ENCODE peak calls at places on chromosomes 4 and X, in six cellular contexts. P is mesendoderm, L is neuronal stem cell, T is H1, E is mesenchymal stem cell, U is trophoblast cell. N is an unnamed sample.

GRCh38 chr4:2942037-2942531 is 21.1 kb downstream of the NOP14 start:
- DNase-seq in U (no peak), P (no peak), T (no peak), E (no peak), L (no peak), N (no peak)

GRCh38 chr4:8394125-8394524 is 46.4 kb downstream of the ACOX3 start:
- DNase-seq in E (no peak), P (no peak), T (no peak), U (no peak), L (peak), N (peak)

GRCh38 chr4:173528378-173529321 is 1.4 kb downstream of the HAND2 start:
- DNase-seq in T (no peak), L (peak), E (peak), U (no peak), P (peak), N (no peak)

GRCh38 chrX:9534686-9535085 is 69.8 kb downstream of the TBL1X start:
- DNase-seq in P (no peak), E (peak), L (no peak), U (no peak), T (no peak), N (peak)

GRCh38 chr4:88143504-88143903 is 14.9 kb downstream of the ABCG2 start:
- DNase-seq in T (no peak), P (peak), U (peak), L (no peak), E (peak), N (peak)

GRCh38 chrX:133350751-133351150 is 64.5 kb downstream of the GPC4 start:
- DNase-seq in U (no peak), T (no peak), L (no peak), P (no peak), E (peak), N (no peak)

GRCh38 chr4:128850252-128850651 is 40.8 kb downstream of the JADE1 start:
- DNase-seq in P (no peak), T (no peak), E (no peak), L (no peak), U (no peak), N (no peak)

GRCh38 chr4:75710246-75710645 is 14.1 kb upstream of the USO1 start:
- DNase-seq in P (no peak), E (peak), U (no peak), L (no peak), T (no peak), N (no peak)

GRCh38 chr4:73528171-73528570 is 46.6 kb downstream of the AFM start:
- DNase-seq in L (no peak), E (no peak), P (no peak), U (peak), T (no peak), N (no peak)

GRCh38 chr4:94826206-94826605 is 68.5 kb downstream of the BMPR1B start:
- DNase-seq in T (no peak), L (no peak), E (no peak), U (no peak), P (no peak), N (no peak)

GRCh38 chr4:110231869-110232268 is 33.5 kb upstream of the ELOVL6 start:
- DNase-seq in P (no peak), U (no peak), L (no peak), T (no peak), E (no peak), N (no peak)

GRCh38 chr4:152265149-152265621 is 270.7 kb downstream of the FBXW7 start:
- DNase-seq in L (no peak), T (no peak), U (peak), E (peak), P (no peak), N (peak)

GRCh38 chr4:2817701-2818350 is 24.9 kb downstream of the SH3BP2 start:
- DNase-seq in L (no peak), E (no peak), U (peak), P (peak), T (no peak), N (no peak)

GRCh38 chr4:148017801-148018200 is 285.9 kb downstream of the ARHGAP10 start:
- DNase-seq in L (no peak), U (no peak), E (no peak), T (no peak), P (peak), N (no peak)

GRCh38 chr4:55080174-55080865 is 45.1 kb downstream of the KDR start:
- DNase-seq in L (no peak), E (no peak), P (peak), U (no peak), T (no peak), N (no peak)

GRCh38 chr4:3227878-3228675 is 20.9 kb upstream of the MSANTD1 start:
- DNase-seq in L (no peak), E (no peak), T (no peak), P (no peak), U (no peak), N (peak)

GRCh38 chr4:84412062-84412461 is 87.0 kb downstream of the NKX6-1 start:
- DNase-seq in E (no peak), U (no peak), P (no peak), L (no peak), T (no peak), N (no peak)

GRCh38 chr4:650951-651883 is 22.9 kb downstream of the ATP5ME start:
- DNase-seq in E (no peak), P (no peak), U (no peak), L (no peak), T (no peak), N (no peak)

GRCh38 chr4:156378053-156378665 is 424.5 kb upstream of the CTSO start:
- DNase-seq in P (peak), T (no peak), L (peak), U (peak), E (peak), N (peak)

GRCh38 chr4:180798016-180798574 is 1445.1 kb upstream of the TENM3 start:
- DNase-seq in P (no peak), T (no peak), E (no peak), L (no peak), U (no peak), N (no peak)

GRCh38 chrX:103774070-103774642 is 2.5 kb upstream of the PLP1 start:
- DNase-seq in T (no peak), P (no peak), E (peak), L (no peak), U (no peak), N (peak)

GRCh38 chrX:103562801-103563200 is 22.5 kb upstream of the TCEAL4 start:
- DNase-seq in U (no peak), T (no peak), L (no peak), P (no peak), E (no peak), N (no peak)

GRCh38 chr4:6779667-6780565 is 2.6 kb upstream of the KIAA0232 start:
- DNase-seq in U (no peak), T (peak), L (peak), P (peak), E (peak), N (peak)

GRCh38 chr4:180150818-180151217 is 2092.4 kb upstream of the TENM3 start:
- DNase-seq in L (no peak), P (no peak), E (peak), T (no peak), U (no peak), N (peak)

GRCh38 chrX:107619836-107620235 is 8.5 kb upstream of the PRPS1 start:
- DNase-seq in T (no peak), P (no peak), L (no peak), E (peak), U (peak), N (peak)

GRCh38 chr4:79686976-79687375 is 278.9 kb upstream of the GK2 start:
- DNase-seq in T (no peak), U (no peak), P (no peak), E (no peak), L (no peak), N (no peak)

GRCh38 chr4:10006604-10007435 is 14.5 kb downstream of the SLC2A9 start:
- DNase-seq in U (peak), E (no peak), P (peak), T (no peak), L (no peak), N (no peak)

GRCh38 chr4:78310056-78310731 is 241.4 kb upstream of the ANXA3 start:
- DNase-seq in U (peak), T (no peak), E (no peak), P (no peak), L (peak), N (no peak)

GRCh38 chr4:165328101-165328425 is 594 bp downstream of the MSMO1 start:
- DNase-seq in P (no peak), E (no peak), L (no peak), U (peak), T (no peak), N (no peak)

GRCh38 chr4:72489267-72489666 is 79.8 kb downstream of the ADAMTS3 start:
- DNase-seq in P (no peak), L (no peak), E (no peak), U (no peak), T (no peak), N (peak)

GRCh38 chrX:68433155-68433980 is at the start of gene OPHN1:
- DNase-seq in T (peak), E (peak), U (peak), L (peak), P (peak), N (peak)

GRCh38 chr4:145871209-145871608 is 67.4 kb downstream of the ZNF827 start:
- DNase-seq in T (no peak), U (no peak), E (no peak), P (no peak), L (no peak), N (no peak)

GRCh38 chrX:149950681-149951080 is 12.4 kb upstream of the EOLA2 start:
- DNase-seq in E (peak), L (no peak), T (no peak), U (peak), P (peak), N (peak)

GRCh38 chr4:136443006-136443405 is 1089.3 kb downstream of the PCDH18 start:
- DNase-seq in E (no peak), T (no peak), L (no peak), P (no peak), U (no peak), N (no peak)

GRCh38 chr4:138616775-138617174 is 374.6 kb upstream of the SLC7A11 start:
- DNase-seq in L (no peak), T (no peak), U (no peak), E (peak), P (no peak), N (peak)

GRCh38 chr4:150131581-150132228 is 53.5 kb downstream of the DCLK2 start:
- DNase-seq in T (no peak), U (no peak), E (no peak), P (no peak), L (no peak), N (peak)

GRCh38 chrX:617891-618290 is 12.7 kb upstream of the SHOX start:
- DNase-seq in U (no peak), E (no peak), L (no peak), P (no peak), T (no peak), N (no peak)

GRCh38 chr4:154779362-154779947 is 1.6 kb upstream of the RBM46 start:
- DNase-seq in L (peak), T (no peak), P (peak), E (peak), U (no peak), N (peak)

GRCh38 chrX:17631647-17632046 is 105.6 kb upstream of the SCML1 start:
- DNase-seq in U (no peak), L (no peak), P (no peak), T (no peak), E (no peak), N (no peak)

GRCh38 chrX:17635231-17635630 is 102.1 kb upstream of the SCML1 start:
- DNase-seq in U (no peak), E (no peak), T (peak), L (peak), P (peak), N (peak)

GRCh38 chrX:17634542-17635207 is 102.6 kb upstream of the SCML1 start:
- DNase-seq in P (no peak), E (no peak), L (no peak), U (no peak), T (no peak), N (no peak)

GRCh38 chrX:17632942-17633341 is 104.4 kb upstream of the SCML1 start:
- DNase-seq in L (no peak), U (no peak), P (no peak), E (no peak), T (no peak), N (peak)

DNA sequence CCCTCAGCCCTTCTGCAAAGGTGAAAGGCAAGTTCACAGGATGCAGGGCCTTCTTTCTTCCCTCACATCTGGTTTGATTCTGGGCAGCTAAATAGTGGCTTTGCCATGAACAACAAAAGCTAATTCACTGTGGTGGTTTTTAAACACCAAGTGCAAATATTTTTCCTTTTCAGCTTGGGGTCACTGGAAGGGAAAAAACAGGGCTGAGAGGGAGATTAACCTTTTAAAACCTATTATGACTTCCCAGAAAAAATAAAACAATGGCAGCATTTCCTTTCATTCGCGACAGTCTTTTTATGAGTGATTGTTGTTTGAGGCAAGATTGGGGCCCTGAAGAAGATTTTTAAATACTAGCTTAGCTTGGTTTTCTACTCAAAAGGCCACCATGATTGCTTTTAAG is 103.7 kb upstream of the SCML1 start:
- DNase-seq in T (no peak), U (no peak), P (no peak), E (no peak), L (no peak), N (no peak)
- H3K4me3 ChIP-seq in T (no peak), U (no peak), P (no peak), E (peak), L (no peak), N (no peak)

GRCh38 chr4:183099537-183100297 is 660 bp downstream of the WWC2 start:
- DNase-seq in T (no peak), P (peak), E (peak), U (peak), L (peak), N (no peak)

GRCh38 chr4:183098080-183098722 is 856 bp upstream of the WWC2 start:
- DNase-seq in P (no peak), E (peak), U (peak), T (no peak), L (peak), N (peak)

GRCh38 chr4:183096276-183096965 is 2.6 kb upstream of the WWC2 start:
- DNase-seq in E (peak), L (no peak), P (no peak), U (no peak), T (no peak), N (no peak)

GRCh38 chr4:183098723-183099536 is at the start of gene WWC2:
- DNase-seq in L (peak), T (peak), P (peak), E (peak), U (peak), N (peak)

GRCh38 chr4:183097251-183098079 is 1.6 kb upstream of the WWC2 start:
- DNase-seq in P (peak), E (peak), U (no peak), T (no peak), L (peak), N (no peak)
- H3K4ac ChIP-seq in P (peak), E (peak), U (peak), T (peak), L (no peak), N (peak)

GRCh38 chrX:135015526-135016245 is 6.7 kb downstream of the RTL8B start:
- DNase-seq in T (no peak), L (no peak), U (no peak), P (no peak), E (no peak), N (no peak)

GRCh38 chrX:135009057-135009605 is 13.2 kb downstream of the RTL8B start:
- DNase-seq in E (no peak), L (no peak), T (no peak), U (no peak), P (no peak), N (no peak)

GRCh38 chrX:135009838-135010237 is 12.5 kb downstream of the RTL8B start:
- DNase-seq in L (no peak), T (no peak), E (no peak), P (no peak), U (no peak), N (no peak)

DNA sequence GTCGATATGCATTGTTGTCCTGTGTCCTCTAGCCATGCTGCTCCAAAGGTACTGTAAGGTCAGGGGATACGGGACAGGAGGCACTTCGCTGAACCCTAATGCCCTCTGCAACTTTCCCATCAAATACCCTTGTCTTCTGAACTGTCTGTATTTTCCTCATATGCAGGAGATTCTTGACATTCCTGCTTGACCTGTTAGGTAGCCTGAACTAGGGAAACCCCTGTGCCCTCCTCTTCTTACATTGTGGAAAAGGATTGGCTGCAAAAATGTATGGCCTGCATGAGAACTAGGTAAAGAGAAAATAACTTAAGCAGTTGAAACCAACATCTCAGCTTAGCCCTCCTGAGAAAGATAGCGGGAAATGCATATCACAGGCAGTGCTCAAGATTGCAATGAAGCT is 11.4 kb downstream of the RTL8B start:
- DNase-seq in L (no peak), E (no peak), T (no peak), U (peak), P (peak), N (no peak)
- H3K4me2 ChIP-seq in L (no peak), E (no peak), T (peak), U (peak), P (no peak), N (no peak)

GRCh38 chr4:47469951-47470350 is 6.4 kb upstream of the COMMD8 start:
- DNase-seq in E (peak), P (no peak), L (no peak), T (no peak), U (no peak), N (peak)
- H3K4me3 ChIP-seq in E (no peak), P (no peak), L (no peak), T (no peak), U (no peak), N (no peak)

GRCh38 chrX:47232803-47233332 is at the start of gene USP11:
- DNase-seq in T (no peak), P (peak), E (peak), U (no peak), L (no peak), N (peak)

GRCh38 chrX:47233333-47234113 is 714 bp downstream of the USP11 start:
- DNase-seq in E (peak), U (peak), P (peak), T (peak), L (peak), N (peak)

GRCh38 chrX:47230136-47230868 is 2.5 kb upstream of the USP11 start:
- DNase-seq in U (no peak), L (no peak), E (no peak), T (no peak), P (no peak), N (no peak)

GRCh38 chrX:47231167-47231566 is 1.6 kb upstream of the USP11 start:
- DNase-seq in P (no peak), L (no peak), U (no peak), T (no peak), E (no peak), N (no peak)

GRCh38 chrX:47232197-47232802 is 509 bp upstream of the USP11 start:
- DNase-seq in U (peak), T (no peak), L (no peak), E (no peak), P (no peak), N (no peak)
- H3K4ac ChIP-seq in U (no peak), T (peak), L (no peak), E (peak), P (peak), N (peak)

GRCh38 chr4:44727471-44727870 is 1.1 kb upstream of the GNPDA2 start:
- DNase-seq in E (no peak), P (no peak), U (peak), L (no peak), T (no peak), N (no peak)
- H3K4me2 ChIP-seq in E (no peak), P (no peak), U (no peak), L (no peak), T (no peak), N (no peak)

GRCh38 chrX:42943051-42943450 is 165.1 kb upstream of the PPP1R2C start:
- DNase-seq in T (no peak), L (no peak), P (no peak), U (no peak), E (no peak), N (no peak)
- H3K4me3 ChIP-seq in T (no peak), L (no peak), P (no peak), U (no peak), E (no peak), N (no peak)

GRCh38 chrX:72122621-72123275 is 9.0 kb downstream of the RTL5 start:
- DNase-seq in L (no peak), P (no peak), E (no peak), T (no peak), U (no peak), N (no peak)
- H3K4ac ChIP-seq in L (no peak), P (no peak), E (no peak), T (no peak), U (no peak), N (no peak)

N was measured in IMR-90.